ENCODE peak calls at places on chromosomes 5 and 9, in five cellular contexts. L is cardiac muscle cell; W is astrocyte; N is CD8-positive, alpha-beta memory T cell; M is Caco-2. Z is an unnamed sample.

GRCh38 chr9:94874316-94874715 is 147.8 kb downstream of the AOPEP start:
- DNase-seq in W (peak; percentile 94), N (no peak), M (no peak), L (peak; percentile 82), Z (no peak)

GRCh38 chr9:127707766-127708165 is 978 bp downstream of the CFAP157 start:
- DNase-seq in W (no peak), M (no peak), N (peak; percentile 73), L (no peak), Z (peak; percentile 24)

GRCh38 chr9:87850405-87850804 is 32.3 kb upstream of the SPATA31E1 start:
- DNase-seq in M (no peak), W (peak; percentile 74), L (peak; percentile 22), N (no peak), Z (no peak)

GRCh38 chr5:2439608-2440007 is 311.9 kb downstream of the IRX2 start:
- DNase-seq in N (no peak), L (no peak), M (no peak), W (no peak), Z (no peak)

GRCh38 chr9:83219154-83219923 is 156.4 kb upstream of the RASEF start:
- DNase-seq in N (no peak), M (peak; percentile 39), W (peak; percentile 79), L (peak; percentile 95), Z (peak; percentile 68)

GRCh38 chr5:17487180-17487512 is 10.9 kb upstream of the TAF11L2 start:
- DNase-seq in L (no peak), N (no peak), W (no peak), M (no peak), Z (no peak)

GRCh38 chr9:132075853-132076252 is 3.8 kb downstream of the MED27 start:
- DNase-seq in W (no peak), N (no peak), L (no peak), M (no peak), Z (no peak)

GRCh38 chr5:149125386-149125891 is 15.9 kb upstream of the ABLIM3 start:
- DNase-seq in L (no peak), W (no peak), N (no peak), M (peak; percentile 54), Z (no peak)

GRCh38 chr5:1544294-1545010 is 20.7 kb upstream of the LPCAT1 start:
- DNase-seq in N (no peak), M (no peak), W (no peak), L (no peak), Z (no peak)

GRCh38 chr9:14687042-14687719 is 6.1 kb downstream of the ZDHHC21 start:
- DNase-seq in M (no peak), W (peak; percentile 91), N (no peak), L (peak; percentile 67), Z (no peak)

GRCh38 chr9:7394007-7394774 is 405.4 kb downstream of the DMAC1 start:
- DNase-seq in W (no peak), N (no peak), M (no peak), L (no peak), Z (no peak)

GRCh38 chr5:23332650-23333251 is 174.7 kb upstream of the PRDM9 start:
- DNase-seq in L (peak; percentile 39), N (no peak), M (no peak), W (no peak), Z (peak; percentile 27)

GRCh38 chr5:126692971-126693370 is 84.0 kb upstream of the LMNB1 start:
- DNase-seq in M (no peak), W (no peak), L (no peak), N (no peak), Z (no peak)

GRCh38 chr9:24766081-24766480 is 220.4 kb upstream of the IZUMO3 start:
- DNase-seq in W (no peak), L (no peak), N (no peak), M (no peak), Z (no peak)

GRCh38 chr9:109779711-109780452 is at the start of gene PALM2AKAP2:
- DNase-seq in W (peak; percentile 54), M (peak; percentile 58), N (no peak), L (peak; percentile 77), Z (no peak)

GRCh38 chr5:142529626-142530278 is 156.1 kb downstream of the FGF1 start:
- DNase-seq in N (no peak), L (peak; percentile 34), M (no peak), W (peak; percentile 88), Z (no peak)

GRCh38 chr5:1294839-1295649 is at the start of gene TERT:
- DNase-seq in W (no peak), L (no peak), N (peak; percentile 64), M (peak; percentile 43), Z (peak; percentile 89)

GRCh38 chr5:86979801-86980510 is 287.7 kb upstream of the RASA1 start:
- DNase-seq in M (no peak), N (no peak), W (peak; percentile 77), L (peak; percentile 93), Z (peak; percentile 87)

GRCh38 chr5:141637266-141637692 is 482 bp downstream of the RELL2 start:
- DNase-seq in L (peak; percentile 6), N (peak; percentile 72), M (no peak), W (no peak), Z (peak; percentile 35)

GRCh38 chr5:40409600-40409999 is 270.1 kb upstream of the PTGER4 start:
- DNase-seq in L (peak; percentile 27), N (peak; percentile 67), M (no peak), W (no peak), Z (peak; percentile 96)

GRCh38 chr5:137234973-137235943 is 263.9 kb downstream of the SPOCK1 start:
- DNase-seq in L (no peak), M (no peak), N (no peak), W (peak; percentile 76), Z (no peak)

DNA sequence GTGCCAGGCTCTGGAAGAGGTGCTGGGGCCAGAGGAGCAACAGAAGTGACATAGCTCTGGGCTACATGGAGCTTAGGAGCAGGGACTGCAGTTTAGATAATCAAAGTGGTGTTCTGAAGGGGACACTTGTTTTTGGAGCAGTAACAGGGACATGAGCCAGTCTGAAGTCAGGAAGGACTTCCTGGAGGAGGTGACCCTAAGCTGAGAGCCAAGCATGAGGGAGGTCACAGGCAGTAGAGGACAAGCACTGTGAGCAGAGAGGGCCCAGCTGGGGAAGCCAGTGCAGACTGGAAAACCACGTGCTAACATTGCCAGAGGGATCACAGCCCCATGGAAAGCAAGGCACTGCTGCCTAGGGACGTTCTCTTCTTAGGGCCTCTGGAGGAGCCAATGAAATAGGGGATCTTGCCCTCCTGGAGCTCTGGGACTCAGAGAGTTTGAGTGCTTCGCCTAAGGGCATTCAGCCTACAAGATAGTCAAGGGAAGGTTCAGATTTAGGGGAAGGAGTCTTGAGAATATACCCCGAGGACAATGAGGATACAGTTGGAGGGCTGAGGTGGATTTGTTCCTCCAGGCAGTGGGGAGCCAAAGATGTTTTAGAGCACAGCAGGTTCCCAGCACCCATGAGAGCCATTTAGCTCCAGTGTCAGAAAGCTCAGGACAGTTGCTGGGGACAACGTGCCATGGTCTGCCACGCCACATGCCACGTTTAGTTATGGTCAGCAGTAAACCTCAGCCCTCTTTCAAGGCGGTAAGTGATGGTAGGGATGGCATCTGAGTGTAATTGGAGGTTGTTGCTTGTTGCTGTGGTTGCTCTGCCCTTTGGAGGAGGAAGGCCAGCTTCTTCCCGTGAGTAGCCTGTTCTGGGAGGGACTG is 40.5 kb upstream of the SH3PXD2B start:
- DNase-seq in L (no peak), W (no peak), M (no peak), N (no peak), Z (no peak)
- H3K4me3 ChIP-seq in L (no peak overlapping the region), W (no peak overlapping the region), M (no peak overlapping the region), N (no peak overlapping the region), Z (no peak overlapping the region)

DNA sequence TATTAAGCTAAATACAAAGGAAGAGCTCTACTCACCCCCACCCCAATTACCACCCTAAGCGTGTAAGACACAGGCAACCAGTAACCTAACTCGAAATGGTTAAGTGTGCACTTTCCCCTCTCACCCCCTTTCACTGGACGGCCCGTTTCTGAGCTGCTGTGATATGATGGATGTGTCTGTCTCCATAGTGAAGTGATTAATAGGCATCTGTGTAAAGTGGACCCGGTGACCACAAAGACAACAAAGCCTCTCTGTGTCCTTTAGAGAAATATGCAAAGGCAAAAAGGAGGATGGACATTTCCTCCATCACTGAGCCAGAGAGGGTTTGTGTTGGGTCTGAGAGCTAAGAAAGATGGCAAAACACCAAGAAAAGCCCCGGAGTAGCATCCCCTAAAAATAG is 120.7 kb downstream of the SEMA6A start:
- DNase-seq in M (no peak), L (peak; percentile 21), W (no peak), N (no peak), Z (no peak)
- H3K4me3 ChIP-seq in M (no peak overlapping the region), L (no peak overlapping the region), W (peak overlapping the region; percentile 20), N (no peak overlapping the region), Z (no peak overlapping the region)

GRCh38 chr9:17472126-17472525 is 106.7 kb upstream of the SH3GL2 start:
- DNase-seq in W (peak; percentile 21), M (no peak), L (no peak), N (no peak), Z (no peak)
- H3K4me3 ChIP-seq in W (no peak overlapping the region), M (no peak overlapping the region), L (no peak overlapping the region), N (no peak overlapping the region), Z (no peak overlapping the region)

DNA sequence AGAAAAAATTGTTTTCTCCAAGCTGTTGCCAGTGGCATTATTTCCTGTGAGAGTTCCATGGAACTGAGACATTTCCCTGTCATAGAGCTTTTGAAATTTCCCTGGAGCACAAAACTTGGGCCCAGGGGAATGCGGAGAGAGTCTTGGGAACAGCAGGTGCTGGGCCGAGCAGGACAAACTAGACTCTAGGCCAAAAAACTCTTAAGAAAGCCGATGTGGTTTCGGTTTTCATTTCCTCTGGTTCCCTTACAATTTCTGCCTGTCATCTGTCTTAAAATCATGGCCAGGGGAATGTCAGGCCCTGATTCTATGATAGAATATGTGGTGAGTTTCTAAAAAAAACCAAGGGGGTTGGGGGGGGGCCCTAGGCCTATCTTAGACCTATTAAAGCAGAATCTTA is 4.6 kb downstream of the SLC35A4 start:
- DNase-seq in W (no peak), L (no peak), N (no peak), M (no peak), Z (no peak)
- H3K4me3 ChIP-seq in W (no peak overlapping the region), L (no peak overlapping the region), N (peak overlapping the region; percentile 17), M (no peak overlapping the region), Z (no peak overlapping the region)

Z was measured in NB4.